ENCODE peak calls at places on chromosomes 5 and 9, in five cellular contexts. L, B, Q, M and N are unnamed samples.

GRCh38 chr9:107127608-107128007 is 155.5 kb upstream of the RAD23B start:
- DNase-seq in M (no peak), L (no peak), B (no peak), Q (no peak), N (no peak)

GRCh38 chr9:88313364-88314220 is 74.7 kb upstream of the SPIN1 start:
- DNase-seq in B (no peak), L (no peak), M (no peak), Q (peak), N (no peak)

GRCh38 chr9:119868694-119869093 is 499.5 kb upstream of the BRINP1 start:
- DNase-seq in Q (no peak), B (no peak), L (no peak), M (no peak), N (no peak)

GRCh38 chr9:95336281-95336680 is 18.8 kb upstream of the FANCC start:
- DNase-seq in Q (no peak), B (no peak), L (no peak), M (no peak), N (no peak)

GRCh38 chr5:157998021-157998504 is 139.1 kb upstream of the CLINT1 start:
- DNase-seq in Q (no peak), L (no peak), M (no peak), B (no peak), N (no peak)

GRCh38 chr9:127186799-127187198 is 64.4 kb upstream of the ANGPTL2 start:
- DNase-seq in L (no peak), B (no peak), M (no peak), Q (no peak), N (no peak)

GRCh38 chr9:103839197-103839596 is 254.9 kb upstream of the SMC2 start:
- DNase-seq in M (no peak), Q (no peak), L (no peak), B (no peak), N (no peak)

GRCh38 chr5:142215915-142216681 is 107.5 kb downstream of the NDFIP1 start:
- DNase-seq in M (no peak), Q (no peak), B (peak), L (no peak), N (peak)

GRCh38 chr5:171426266-171426665 is 6.8 kb downstream of the FGF18 start:
- DNase-seq in M (no peak), B (no peak), Q (no peak), L (no peak), N (peak)

GRCh38 chr9:122213589-122214413 is 15.0 kb downstream of the LHX6 start:
- DNase-seq in M (peak), B (no peak), L (no peak), Q (peak), N (peak)

GRCh38 chr9:2231831-2232230 is 216.7 kb downstream of the SMARCA2 start:
- DNase-seq in L (no peak), M (no peak), Q (no peak), B (no peak), N (no peak)

GRCh38 chr5:179258922-179259730 is 86.1 kb downstream of the ADAMTS2 start:
- DNase-seq in L (no peak), Q (no peak), M (no peak), B (peak), N (peak)

GRCh38 chr9:133733421-133734250 is 4.5 kb downstream of the SARDH start:
- DNase-seq in Q (no peak), L (no peak), B (no peak), M (no peak), N (peak)

GRCh38 chr9:72427801-72428200 is 62.8 kb upstream of the ZFAND5 start:
- DNase-seq in M (no peak), L (no peak), Q (no peak), B (no peak), N (no peak)

GRCh38 chr5:618450-618849 is 6.3 kb downstream of the CEP72 start:
- DNase-seq in Q (no peak), L (no peak), M (no peak), B (no peak), N (no peak)

GRCh38 chr5:124677376-124677998 is 69.0 kb downstream of the ZNF608 start:
- DNase-seq in Q (no peak), L (no peak), B (peak), M (no peak), N (peak)

GRCh38 chr9:83927591-83927990 is 6.4 kb upstream of the KIF27 start:
- DNase-seq in B (no peak), M (no peak), Q (no peak), L (no peak), N (no peak)

GRCh38 chr5:109853362-109853761 is 163.6 kb downstream of the MAN2A1 start:
- DNase-seq in B (no peak), L (no peak), M (no peak), Q (no peak), N (no peak)

GRCh38 chr9:131720330-131720729 is 19.5 kb downstream of the RAPGEF1 start:
- DNase-seq in B (no peak), Q (no peak), M (no peak), L (no peak), N (no peak)

GRCh38 chr5:173324115-173325001 is 3.9 kb downstream of the STC2 start:
- DNase-seq in B (peak), Q (no peak), L (no peak), M (no peak), N (peak)

GRCh38 chr5:148290271-148291195 is 21.7 kb upstream of the SPINK7 start:
- DNase-seq in Q (no peak), L (no peak), M (no peak), B (no peak), N (no peak)

GRCh38 chr9:84969084-84969483 is 299.6 kb downstream of the NTRK2 start:
- DNase-seq in M (no peak), Q (no peak), L (no peak), B (no peak), N (no peak)

GRCh38 chr5:43514471-43514815 is 505 bp downstream of the C5orf34 start:
- DNase-seq in M (no peak), L (no peak), Q (no peak), B (no peak), N (no peak)